ENCODE peak calls at places on chromosomes 2 and 18, in six cellular contexts. One of them, this sample, is unnamed.
A peak's percentile ranks its signal among the peaks of the same experiment; 100 is the strongest.

GRCh38 chr2:63834401-63834800 is 7.3 kb upstream of the UGP2 start:
- DNase-seq in heart right ventricle: no peak
- DNase-seq in HepG2: no peak
- DNase-seq in astrocyte of the spinal cord: no peak
- DNase-seq in AG10803: no peak
- DNase-seq in AG09309: no peak
- DNase-seq in this sample: no peak

GRCh38 chr2:44155577-44156446 is 12.9 kb upstream of the PPM1B start:
- DNase-seq in heart right ventricle: no peak
- DNase-seq in astrocyte of the spinal cord: no peak
- DNase-seq in HepG2: no peak
- DNase-seq in AG09309: no peak
- DNase-seq in AG10803: no peak
- DNase-seq in this sample: peak; percentile 58

GRCh38 chr2:69034845-69035244 is 21.9 kb downstream of the ANTXR1 start:
- DNase-seq in HepG2: no peak
- DNase-seq in heart right ventricle: no peak
- DNase-seq in AG09309: no peak
- DNase-seq in AG10803: no peak
- DNase-seq in astrocyte of the spinal cord: no peak
- DNase-seq in this sample: no peak

GRCh38 chr2:43224131-43224570 is 2.3 kb downstream of the ZFP36L2 start:
- DNase-seq in astrocyte of the spinal cord: peak; percentile 80
- DNase-seq in HepG2: peak; percentile 71
- DNase-seq in heart right ventricle: peak; percentile 74
- DNase-seq in AG09309: no peak
- DNase-seq in AG10803: peak; percentile 75
- DNase-seq in this sample: peak; percentile 79

GRCh38 chr2:82256983-82257382 is 1952.4 kb upstream of the LRRTM1 start:
- DNase-seq in astrocyte of the spinal cord: no peak
- DNase-seq in HepG2: no peak
- DNase-seq in heart right ventricle: no peak
- DNase-seq in AG10803: no peak
- DNase-seq in AG09309: no peak
- DNase-seq in this sample: no peak

GRCh38 chr2:134917958-134918517 is 584 bp upstream of the CCNT2 start:
- DNase-seq in astrocyte of the spinal cord: no peak
- DNase-seq in AG09309: no peak
- DNase-seq in HepG2: no peak
- DNase-seq in heart right ventricle: no peak
- DNase-seq in AG10803: no peak
- DNase-seq in this sample: no peak

GRCh38 chr2:42937171-42937875 is 144.9 kb upstream of the HAAO start:
- DNase-seq in astrocyte of the spinal cord: no peak
- DNase-seq in AG10803: no peak
- DNase-seq in heart right ventricle: no peak
- DNase-seq in HepG2: no peak
- DNase-seq in AG09309: no peak
- DNase-seq in this sample: peak; percentile 34

GRCh38 chr2:237091779-237092436 is 6.2 kb downstream of the COPS8 start:
- DNase-seq in astrocyte of the spinal cord: peak; percentile 48
- DNase-seq in AG10803: peak; percentile 89
- DNase-seq in HepG2: no peak
- DNase-seq in AG09309: no peak
- DNase-seq in heart right ventricle: no peak
- DNase-seq in this sample: no peak

GRCh38 chr2:177783835-177784448 is 288.6 kb downstream of the PDE11A start:
- DNase-seq in astrocyte of the spinal cord: peak; percentile 76
- DNase-seq in AG10803: peak; percentile 92
- DNase-seq in HepG2: no peak
- DNase-seq in heart right ventricle: no peak
- DNase-seq in AG09309: peak; percentile 71
- DNase-seq in this sample: peak; percentile 47

GRCh38 chr2:53170463-53170862 is 597.1 kb upstream of the CHAC2 start:
- DNase-seq in HepG2: no peak
- DNase-seq in AG09309: no peak
- DNase-seq in heart right ventricle: no peak
- DNase-seq in AG10803: peak; percentile 8
- DNase-seq in astrocyte of the spinal cord: no peak
- DNase-seq in this sample: no peak

GRCh38 chr2:99940963-99941362 is 201.4 kb downstream of the AFF3 start:
- DNase-seq in astrocyte of the spinal cord: peak; percentile 94
- DNase-seq in heart right ventricle: no peak
- DNase-seq in AG10803: peak; percentile 30
- DNase-seq in AG09309: peak; percentile 2
- DNase-seq in HepG2: no peak
- DNase-seq in this sample: peak; percentile 39

GRCh38 chr2:55134316-55134706 is 84.1 kb upstream of the RTN4 start:
- DNase-seq in heart right ventricle: no peak
- DNase-seq in astrocyte of the spinal cord: no peak
- DNase-seq in AG09309: no peak
- DNase-seq in HepG2: no peak
- DNase-seq in AG10803: no peak
- DNase-seq in this sample: no peak

GRCh38 chr2:134665729-134666506 is 52.9 kb downstream of the TMEM163 start:
- DNase-seq in heart right ventricle: no peak
- DNase-seq in AG10803: no peak
- DNase-seq in astrocyte of the spinal cord: no peak
- DNase-seq in HepG2: no peak
- DNase-seq in AG09309: no peak
- DNase-seq in this sample: no peak

GRCh38 chr2:173414823-173415322 is 60.2 kb downstream of the CDCA7 start:
- DNase-seq in astrocyte of the spinal cord: peak; percentile 82
- DNase-seq in AG09309: no peak
- DNase-seq in AG10803: peak; percentile 27
- DNase-seq in heart right ventricle: no peak
- DNase-seq in HepG2: no peak
- DNase-seq in this sample: no peak

GRCh38 chr18:10085405-10085804 is 171.6 kb downstream of the VAPA start:
- DNase-seq in astrocyte of the spinal cord: peak; percentile 42
- DNase-seq in HepG2: no peak
- DNase-seq in AG09309: no peak
- DNase-seq in heart right ventricle: no peak
- DNase-seq in AG10803: peak; percentile 57
- DNase-seq in this sample: no peak

GRCh38 chr2:64114063-64114911 is 29.9 kb downstream of the PELI1 start:
- DNase-seq in astrocyte of the spinal cord: peak; percentile 82
- DNase-seq in heart right ventricle: no peak
- DNase-seq in HepG2: no peak
- DNase-seq in AG10803: peak; percentile 70
- DNase-seq in AG09309: peak; percentile 57
- DNase-seq in this sample: no peak

GRCh38 chr2:229798446-229799147 is 84.2 kb upstream of the DNER start:
- DNase-seq in heart right ventricle: no peak
- DNase-seq in AG10803: peak; percentile 41
- DNase-seq in HepG2: no peak
- DNase-seq in AG09309: no peak
- DNase-seq in astrocyte of the spinal cord: peak; percentile 45
- DNase-seq in this sample: peak; percentile 44

DNA sequence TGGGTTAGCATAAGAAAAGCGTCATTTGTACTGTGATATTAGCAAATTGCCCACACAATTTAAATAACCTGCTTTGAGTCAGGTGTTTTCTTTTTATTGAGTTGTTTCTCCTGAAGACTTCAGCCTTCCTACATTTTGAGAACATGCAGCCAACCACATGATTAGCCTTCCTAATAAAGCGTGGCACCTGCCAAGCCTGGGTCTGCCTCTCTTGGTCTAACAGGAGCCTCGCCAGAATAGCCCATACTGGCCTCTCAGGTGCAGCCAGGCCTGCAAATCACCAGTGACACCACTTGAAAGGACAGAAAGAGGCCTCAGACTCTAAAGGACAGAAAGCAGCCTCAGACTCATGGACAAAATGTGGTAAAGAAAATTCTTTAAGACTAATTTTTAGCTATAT is 653.8 kb downstream of the BCL11A start:
- DNase-seq in HepG2: no peak
- DNase-seq in heart right ventricle: no peak
- DNase-seq in AG09309: no peak
- DNase-seq in astrocyte of the spinal cord: no peak
- DNase-seq in AG10803: no peak
- DNase-seq in this sample: no peak
- TF ChIP-seq CTCF in HepG2: no peak
- TF ChIP-seq CTCF in heart right ventricle: no peak
- TF ChIP-seq CTCF in AG09309: no peak
- TF ChIP-seq CTCF in astrocyte of the spinal cord: no peak
- TF ChIP-seq CTCF in AG10803: no peak
- TF ChIP-seq CTCF in this sample: no peak

GRCh38 chr2:20100711-20101110 is 49.3 kb upstream of the LAPTM4A start:
- DNase-seq in HepG2: no peak
- DNase-seq in AG09309: no peak
- DNase-seq in heart right ventricle: no peak
- DNase-seq in astrocyte of the spinal cord: no peak
- DNase-seq in AG10803: no peak
- DNase-seq in this sample: no peak

GRCh38 chr2:20099780-20100179 is 48.4 kb upstream of the LAPTM4A start:
- DNase-seq in AG09309: no peak
- DNase-seq in AG10803: no peak
- DNase-seq in HepG2: no peak
- DNase-seq in heart right ventricle: no peak
- DNase-seq in astrocyte of the spinal cord: no peak
- DNase-seq in this sample: no peak

GRCh38 chr2:20104900-20105545 is 53.6 kb upstream of the LAPTM4A start:
- DNase-seq in heart right ventricle: no peak
- DNase-seq in HepG2: no peak
- DNase-seq in AG10803: no peak
- DNase-seq in AG09309: no peak
- DNase-seq in astrocyte of the spinal cord: no peak
- DNase-seq in this sample: no peak

GRCh38 chr2:20106746-20107145 is 55.3 kb upstream of the LAPTM4A start:
- DNase-seq in AG10803: no peak
- DNase-seq in astrocyte of the spinal cord: no peak
- DNase-seq in AG09309: no peak
- DNase-seq in HepG2: no peak
- DNase-seq in heart right ventricle: peak; percentile 59
- DNase-seq in this sample: no peak

DNA sequence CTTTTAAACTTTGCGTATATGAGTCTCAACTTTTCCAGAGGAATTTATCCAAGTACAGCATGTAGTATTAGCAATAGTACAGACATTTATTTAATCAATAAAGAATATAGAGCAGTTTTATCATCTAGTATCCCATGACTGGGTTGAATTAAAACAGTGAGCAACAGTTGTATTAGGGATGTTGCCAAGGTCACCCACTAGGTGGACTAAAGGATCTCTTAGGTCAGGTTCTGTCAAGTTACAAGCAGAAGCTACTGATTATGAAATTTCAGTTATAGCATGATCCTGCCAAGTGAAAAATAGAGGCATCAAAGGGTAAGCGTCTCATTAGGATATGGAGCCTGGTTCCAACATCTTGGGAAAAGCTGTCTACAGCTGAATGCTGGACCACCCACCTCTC is 52.1 kb upstream of the LAPTM4A start:
- DNase-seq in AG10803: peak; percentile 63
- DNase-seq in heart right ventricle: no peak
- DNase-seq in HepG2: peak; percentile 65
- DNase-seq in AG09309: peak; percentile 27
- DNase-seq in astrocyte of the spinal cord: no peak
- DNase-seq in this sample: no peak
- TF ChIP-seq CTCF in AG10803: peak; percentile 58
- TF ChIP-seq CTCF in heart right ventricle: no peak
- TF ChIP-seq CTCF in HepG2: peak; percentile 75
- TF ChIP-seq CTCF in AG09309: peak; percentile 51
- TF ChIP-seq CTCF in astrocyte of the spinal cord: peak; percentile 22
- TF ChIP-seq CTCF in this sample: peak; percentile 50

GRCh38 chr2:202375006-202375610 is 1.0 kb upstream of the BMPR2 start:
- DNase-seq in heart right ventricle: peak; percentile 66
- DNase-seq in HepG2: peak; percentile 30
- DNase-seq in AG09309: peak; percentile 40
- DNase-seq in astrocyte of the spinal cord: peak; percentile 84
- DNase-seq in AG10803: peak; percentile 77
- DNase-seq in this sample: peak; percentile 91
- TF ChIP-seq CTCF in heart right ventricle: no peak
- TF ChIP-seq CTCF in HepG2: no peak
- TF ChIP-seq CTCF in AG09309: no peak
- TF ChIP-seq CTCF in astrocyte of the spinal cord: no peak
- TF ChIP-seq CTCF in AG10803: peak; percentile 17
- TF ChIP-seq CTCF in this sample: no peak

DNA sequence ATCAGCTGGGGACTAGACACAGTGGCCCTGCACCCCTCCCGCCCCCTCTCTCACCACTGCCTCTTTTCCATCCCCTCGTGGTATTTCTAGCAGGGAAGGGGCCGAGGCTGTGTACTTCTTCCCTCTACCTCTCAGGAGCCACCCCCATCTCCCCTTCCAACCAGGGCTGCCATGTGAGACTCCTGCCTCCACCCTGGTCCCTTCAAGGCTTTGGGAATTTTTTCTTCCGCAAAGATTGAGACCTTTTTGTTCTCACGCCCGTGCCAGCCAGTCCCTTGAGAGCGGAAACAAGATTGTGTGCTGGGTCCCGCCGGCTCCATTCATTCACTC is 39.1 kb downstream of the LPIN1 start:
- DNase-seq in astrocyte of the spinal cord: no peak
- DNase-seq in AG09309: no peak
- DNase-seq in HepG2: no peak
- DNase-seq in heart right ventricle: no peak
- DNase-seq in AG10803: no peak
- DNase-seq in this sample: no peak
- TF ChIP-seq CTCF in astrocyte of the spinal cord: no peak
- TF ChIP-seq CTCF in AG09309: no peak
- TF ChIP-seq CTCF in HepG2: no peak
- TF ChIP-seq CTCF in heart right ventricle: no peak
- TF ChIP-seq CTCF in AG10803: no peak
- TF ChIP-seq CTCF in this sample: no peak

DNA sequence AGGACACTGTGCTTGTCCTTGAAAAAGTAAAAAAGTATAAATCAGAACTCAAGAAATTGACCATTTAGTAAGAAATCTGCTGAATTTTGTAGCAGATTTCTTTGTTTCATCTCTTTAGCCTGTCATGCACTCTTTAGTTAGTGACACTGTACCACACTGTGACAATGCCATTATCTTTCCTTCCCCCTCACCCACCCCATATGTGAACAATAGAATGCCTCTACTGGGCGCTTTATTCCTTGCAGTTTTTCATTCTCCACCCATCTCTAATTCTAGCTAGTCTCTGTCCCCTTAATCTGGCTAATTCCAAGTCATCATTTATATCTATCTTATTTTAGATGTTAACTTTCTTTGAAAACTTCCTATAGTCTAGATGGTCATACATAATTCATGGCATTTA is 241.0 kb downstream of the LRP1B start:
- DNase-seq in astrocyte of the spinal cord: no peak
- DNase-seq in AG09309: no peak
- DNase-seq in heart right ventricle: no peak
- DNase-seq in AG10803: no peak
- DNase-seq in HepG2: no peak
- DNase-seq in this sample: no peak
- TF ChIP-seq CTCF in astrocyte of the spinal cord: no peak
- TF ChIP-seq CTCF in AG09309: no peak
- TF ChIP-seq CTCF in heart right ventricle: no peak
- TF ChIP-seq CTCF in AG10803: no peak
- TF ChIP-seq CTCF in HepG2: no peak
- TF ChIP-seq CTCF in this sample: no peak

GRCh38 chr2:196131384-196131861 is 40.0 kb downstream of the STK17B start:
- DNase-seq in HepG2: peak; percentile 83
- DNase-seq in AG10803: peak; percentile 36
- DNase-seq in AG09309: no peak
- DNase-seq in heart right ventricle: no peak
- DNase-seq in astrocyte of the spinal cord: peak; percentile 29
- DNase-seq in this sample: peak; percentile 31
- TF ChIP-seq CTCF in HepG2: peak; percentile 96
- TF ChIP-seq CTCF in AG10803: peak; percentile 39
- TF ChIP-seq CTCF in AG09309: peak; percentile 39
- TF ChIP-seq CTCF in heart right ventricle: no peak
- TF ChIP-seq CTCF in astrocyte of the spinal cord: peak; percentile 24
- TF ChIP-seq CTCF in this sample: peak; percentile 44